ENCODE peak calls at places on chromosomes 13 and 19, in nine cellular contexts. P is heart left ventricle, Z is B cell, I is BE2C, B is astrocyte, J is foreskin fibroblast, K is tibial artery, X is nephron progenitor cell, W is cardiac fibroblast. R is an unnamed sample.

GRCh38 chr13:105804561-105805190 is 730.8 kb downstream of the EFNB2 start:
- DNase-seq in P (no peak), Z (no peak), I (no peak), B (peak), J (peak), K (no peak), X (no peak), W (peak), R (no peak)

GRCh38 chr13:76503756-76504155 is 382.4 kb downstream of the KCTD12 start:
- DNase-seq in P (no peak), Z (no peak), I (no peak), B (no peak), J (no peak), K (no peak), X (no peak), W (no peak), R (no peak)

GRCh38 chr13:104357174-104357573 is 1291.0 kb upstream of the SLC10A2 start:
- DNase-seq in P (no peak), Z (no peak), I (no peak), B (peak), J (no peak), K (no peak), X (no peak), W (peak), R (no peak)

GRCh38 chr13:77422724-77423123 is 95.8 kb upstream of the MYCBP2 start:
- DNase-seq in P (no peak), Z (no peak), I (no peak), B (no peak), J (no peak), K (no peak), X (no peak), W (no peak), R (no peak)

GRCh38 chr13:30125422-30126073 is 181.8 kb downstream of the KATNAL1 start:
- DNase-seq in P (no peak), Z (no peak), I (no peak), B (peak), J (peak), K (no peak), X (no peak), W (peak), R (no peak)

GRCh38 chr19:5504115-5504514 is 48.9 kb downstream of the ZNRF4 start:
- DNase-seq in P (no peak), Z (no peak), I (no peak), B (no peak), J (no peak), K (no peak), X (no peak), W (no peak), R (no peak)

GRCh38 chr19:27777726-27778125 is 1435.2 kb downstream of the UQCRFS1 start:
- DNase-seq in P (no peak), Z (no peak), I (peak), B (no peak), J (no peak), K (no peak), X (no peak), W (peak), R (no peak)

GRCh38 chr13:39410089-39410901 is 192.7 kb downstream of the LHFPL6 start:
- DNase-seq in P (no peak), Z (no peak), I (no peak), B (peak), J (peak), K (no peak), X (no peak), W (peak), R (no peak)

GRCh38 chr13:44912617-44913016 is 76.7 kb downstream of the NUFIP1 start:
- DNase-seq in P (no peak), Z (no peak), I (no peak), B (no peak), J (no peak), K (no peak), X (no peak), W (no peak), R (no peak)

GRCh38 chr19:49165111-49165750 is 7.6 kb downstream of the TRPM4 start:
- DNase-seq in P (peak), Z (no peak), I (no peak), B (peak), J (no peak), K (peak), X (no peak), W (no peak), R (no peak)

GRCh38 chr13:85486663-85487062 is 312.6 kb downstream of the SLITRK6 start:
- DNase-seq in P (no peak), Z (no peak), I (no peak), B (no peak), J (no peak), K (no peak), X (no peak), W (no peak), R (no peak)

GRCh38 chr13:83498486-83499190 is 383.6 kb downstream of the SLITRK1 start:
- DNase-seq in P (no peak), Z (no peak), I (no peak), B (peak), J (peak), K (no peak), X (no peak), W (peak), R (no peak)
- TF ChIP-seq CTCF in P (no peak), Z (no peak), I (no peak), B (no peak), J (no peak), K (no peak), X (no peak), W (no peak), R (no peak)

GRCh38 chr13:110138009-110138699 is 168.8 kb downstream of the COL4A1 start:
- DNase-seq in P (peak), Z (peak), I (no peak), B (peak), J (peak), K (peak), X (peak), W (peak), R (peak)
- TF ChIP-seq CTCF in P (no peak), Z (no peak), I (no peak), B (no peak), J (no peak), K (no peak), X (no peak), W (no peak), R (no peak)

GRCh38 chr19:37361994-37362393 is 8.9 kb upstream of the ZNF527 start:
- DNase-seq in P (no peak), Z (no peak), I (no peak), B (peak), J (peak), K (no peak), X (no peak), W (peak), R (no peak)

DNA sequence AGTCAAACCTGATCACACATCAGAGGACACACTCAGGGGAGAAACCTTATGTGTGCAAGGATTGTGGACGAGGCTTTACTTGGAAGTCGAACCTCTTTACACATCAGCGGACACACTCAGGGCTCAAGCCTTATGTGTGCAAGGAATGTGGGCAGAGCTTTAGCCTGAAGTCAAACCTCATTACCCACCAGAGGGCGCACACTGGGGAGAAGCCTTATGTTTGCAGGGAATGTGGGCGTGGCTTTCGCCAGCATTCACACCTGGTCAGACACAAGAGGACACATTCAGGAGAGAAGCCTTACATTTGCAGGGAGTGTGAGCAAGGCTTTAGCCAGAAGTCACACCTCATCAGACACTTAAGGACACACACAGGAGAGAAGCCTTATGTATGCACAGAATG is 8.2 kb upstream of the ZNF527 start:
- DNase-seq in P (no peak), Z (no peak), I (peak), B (no peak), J (no peak), K (no peak), X (no peak), W (peak), R (no peak)
- TF ChIP-seq CTCF in P (no peak), Z (no peak), I (peak), B (no peak), J (no peak), K (no peak), X (no peak), W (peak), R (no peak)

GRCh38 chr19:35959040-35959967 is 23.1 kb downstream of the LRFN3 start:
- DNase-seq in P (peak), Z (peak), I (peak), B (no peak), J (no peak), K (no peak), X (peak), W (no peak), R (peak)
- TF ChIP-seq CTCF in P (peak), Z (peak), I (peak), B (no peak), J (peak), K (no peak), X (no peak), W (no peak), R (peak)

DNA sequence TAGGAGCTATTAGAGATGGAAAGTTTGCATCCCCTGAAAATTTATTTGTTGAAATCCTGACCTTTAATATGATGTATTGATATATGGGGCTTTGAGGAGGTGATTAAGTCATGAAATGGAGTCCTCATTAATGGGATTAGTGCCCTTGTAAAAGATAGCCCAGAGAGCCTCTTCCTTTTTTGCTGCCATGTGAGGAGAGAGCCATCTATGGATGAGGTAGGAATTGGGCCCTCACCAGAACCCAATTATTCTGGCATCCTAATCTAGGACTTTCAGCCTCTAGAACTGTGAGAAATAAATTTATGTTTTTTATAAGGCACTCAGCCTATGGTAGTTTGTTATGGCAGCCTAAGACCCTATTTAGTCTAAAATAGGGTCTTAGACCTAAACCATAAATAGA is 250.2 kb upstream of the SLITRK1 start:
- DNase-seq in P (no peak), Z (no peak), I (no peak), B (no peak), J (no peak), K (no peak), X (no peak), W (no peak), R (no peak)
- TF ChIP-seq CTCF in P (no peak), Z (no peak), I (no peak), B (no peak), J (no peak), K (no peak), X (no peak), W (no peak), R (no peak)

GRCh38 chr13:50527612-50528509 is 315.6 kb downstream of the DLEU7 start:
- DNase-seq in P (no peak), Z (no peak), I (no peak), B (no peak), J (no peak), K (no peak), X (no peak), W (no peak), R (no peak)

GRCh38 chr13:50537029-50537428 is 306.5 kb downstream of the DLEU7 start:
- DNase-seq in P (no peak), Z (no peak), I (no peak), B (no peak), J (no peak), K (no peak), X (no peak), W (no peak), R (no peak)

GRCh38 chr13:50535050-50535449 is 308.4 kb downstream of the DLEU7 start:
- DNase-seq in P (no peak), Z (no peak), I (no peak), B (no peak), J (no peak), K (no peak), X (no peak), W (no peak), R (no peak)

GRCh38 chr13:50529154-50529882 is 314.2 kb downstream of the DLEU7 start:
- DNase-seq in P (peak), Z (no peak), I (peak), B (peak), J (peak), K (peak), X (no peak), W (peak), R (no peak)

GRCh38 chr13:50531917-50532899 is 311.3 kb downstream of the DLEU7 start:
- DNase-seq in P (no peak), Z (no peak), I (no peak), B (no peak), J (no peak), K (no peak), X (no peak), W (peak), R (no peak)
- TF ChIP-seq CTCF in P (peak), Z (peak), I (peak), B (peak), J (peak), K (peak), X (no peak), W (peak), R (peak)

DNA sequence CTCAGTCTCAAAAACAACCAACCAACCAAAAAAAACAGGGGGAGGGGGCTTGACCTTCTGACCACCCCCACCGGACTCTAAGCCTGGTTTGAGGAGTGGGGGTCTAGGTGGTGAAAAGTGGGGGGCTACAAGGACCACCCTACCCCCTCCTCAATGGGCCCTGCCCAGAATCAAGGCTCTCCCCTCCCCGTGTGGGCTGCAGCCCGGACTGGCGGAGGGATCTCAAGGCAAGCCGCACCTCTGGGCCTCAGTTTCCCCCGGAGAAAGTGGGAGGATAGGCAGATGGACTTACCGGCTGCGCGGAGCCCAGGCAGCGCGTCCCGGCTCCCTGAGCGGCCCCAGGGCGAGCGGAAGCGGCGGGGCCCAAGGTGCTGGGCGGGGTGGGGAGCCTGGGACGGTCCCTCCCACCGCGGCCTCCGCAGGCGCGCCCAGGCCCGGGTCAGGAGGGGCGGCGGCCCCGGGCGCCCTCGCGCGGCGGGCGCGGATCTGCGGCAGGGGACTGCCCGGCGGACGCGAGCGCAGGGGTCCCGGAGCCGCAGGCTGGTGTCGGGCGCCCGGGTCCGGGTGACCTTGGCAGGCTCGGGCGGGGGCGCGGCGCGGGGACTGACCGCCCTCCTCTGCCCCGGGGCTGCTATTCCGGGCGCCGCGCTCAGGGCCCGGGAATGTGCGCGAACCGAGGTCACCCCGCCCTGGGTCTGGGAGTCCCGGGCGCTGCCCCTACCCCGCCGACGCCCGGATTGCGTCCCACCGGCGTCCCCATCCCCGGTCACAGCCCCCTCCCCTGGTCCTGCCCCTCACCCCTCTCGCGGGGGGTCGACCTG is at the start of gene ADAMTSL5:
- DNase-seq in P (peak), Z (peak), I (peak), B (no peak), J (peak), K (no peak), X (peak), W (peak), R (no peak)
- TF ChIP-seq CTCF in P (no peak), Z (no peak), I (no peak), B (no peak), J (no peak), K (no peak), X (no peak), W (no peak), R (no peak)

GRCh38 chr19:9945319-9945966 is 9.1 kb upstream of the OLFM2 start:
- DNase-seq in P (peak), Z (no peak), I (peak), B (peak), J (peak), K (peak), X (peak), W (peak), R (no peak)
- TF ChIP-seq CTCF in P (no peak), Z (no peak), I (no peak), B (peak), J (peak), K (no peak), X (no peak), W (no peak), R (no peak)

DNA sequence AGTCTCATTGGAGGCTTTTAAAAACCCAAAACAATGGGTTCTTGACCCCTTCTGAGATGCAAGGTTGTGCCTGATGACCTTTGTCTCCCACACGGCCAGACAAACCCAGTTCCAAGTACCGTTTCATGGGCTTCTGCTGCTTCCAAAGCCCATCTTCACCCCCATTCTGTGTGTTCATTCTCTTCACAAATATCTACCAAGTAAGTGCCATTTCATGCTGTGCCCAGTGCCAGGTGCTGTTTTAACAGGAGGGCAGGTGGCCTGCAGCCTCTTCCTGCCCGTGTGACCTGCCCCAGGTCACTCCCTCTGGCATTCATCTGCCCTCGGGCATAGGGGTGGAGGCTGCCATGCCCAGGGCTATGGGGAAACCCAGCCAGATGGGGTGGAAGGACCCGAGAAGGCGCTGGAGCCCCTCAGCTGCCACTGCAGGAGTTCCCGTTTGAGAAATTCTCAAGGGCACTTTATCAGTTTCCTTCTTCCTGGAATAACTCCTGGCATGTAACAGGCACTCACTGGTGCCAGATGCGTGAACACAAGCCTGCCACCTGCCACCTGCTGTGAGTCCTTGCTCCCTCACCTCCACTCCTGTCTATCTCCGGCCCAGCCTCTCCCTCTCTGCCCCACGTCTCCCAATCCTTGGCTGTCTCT is 12.5 kb downstream of the CAPN12 start:
- DNase-seq in P (peak), Z (no peak), I (no peak), B (no peak), J (no peak), K (no peak), X (no peak), W (no peak), R (no peak)
- TF ChIP-seq CTCF in P (no peak), Z (no peak), I (no peak), B (no peak), J (no peak), K (no peak), X (no peak), W (no peak), R (no peak)

GRCh38 chr13:69324109-69324886 is 783.3 kb upstream of the ATXN8OS start:
- DNase-seq in P (no peak), Z (no peak), I (no peak), B (peak), J (no peak), K (no peak), X (no peak), W (peak), R (no peak)
- TF ChIP-seq CTCF in P (no peak), Z (no peak), I (peak), B (peak), J (no peak), K (no peak), X (peak), W (no peak), R (no peak)

R was measured in natural killer cell.